ENCODE peak calls at places on chromosome 9, in seven cellular contexts. B is HTR-8/SVneo; U is mesenchymal stem cell; Y is NCI-H1092 treated with DMSO at 0.1 percent for 48 hours; E is EL; R is EH; A is activated CD4-positive, alpha-beta T cell treated with anti-CD3 and anti-CD28 coated beads, Interleukin-2, amount 50 U/mL, for 1 hour. O is an unnamed sample.

GRCh38 chr9:91727316-91727861 is 222.6 kb downstream of the ROR2 start:
- DNase-seq in B (peak), U (peak), Y (peak), E (peak), R (peak), A (peak), O (no peak)

GRCh38 chr9:77648458-77649108 is 461 bp upstream of the GNA14 start:
- DNase-seq in B (no peak), U (peak), Y (peak), E (peak), R (no peak), A (no peak), O (peak)

GRCh38 chr9:100579665-100580064 is 1.8 kb downstream of the CAVIN4 start:
- DNase-seq in B (no peak), U (no peak), Y (no peak), E (peak), R (peak), A (no peak), O (no peak)

GRCh38 chr9:106613250-106613737 is 249.7 kb upstream of the ZNF462 start:
- DNase-seq in B (no peak), U (no peak), Y (peak), E (no peak), R (no peak), A (no peak), O (no peak)

GRCh38 chr9:127640908-127641545 is 28.9 kb downstream of the STXBP1 start:
- DNase-seq in B (no peak), U (no peak), Y (no peak), E (no peak), R (no peak), A (no peak), O (no peak)

GRCh38 chr9:75188756-75189155 is 100.4 kb downstream of the OSTF1 start:
- DNase-seq in B (no peak), U (no peak), Y (no peak), E (no peak), R (no peak), A (no peak), O (no peak)

GRCh38 chr9:94780516-94780950 is 54.0 kb downstream of the AOPEP start:
- DNase-seq in B (no peak), U (no peak), Y (no peak), E (no peak), R (no peak), A (no peak), O (no peak)

GRCh38 chr9:109507421-109507838 is 9.3 kb upstream of the PTPN3 start:
- DNase-seq in B (no peak), U (peak), Y (no peak), E (peak), R (peak), A (no peak), O (no peak)

GRCh38 chr9:18274693-18275092 is 199.3 kb upstream of the ADAMTSL1 start:
- DNase-seq in B (no peak), U (no peak), Y (no peak), E (no peak), R (peak), A (no peak), O (no peak)

GRCh38 chr9:102911185-102911584 is 83.9 kb upstream of the CYLC2 start:
- DNase-seq in B (no peak), U (no peak), Y (no peak), E (no peak), R (no peak), A (no peak), O (no peak)

O was measured in NCI-H2107.